ENCODE peak calls at places on chromosomes 1 and 21, in eight cellular contexts. I is NCI-H748 treated with DMSO at 0.1 percent for 48 hours; K is CD8-positive, alpha-beta T cell; X is H9; Q is hippocampal formation; U is kidney glomerular epithelial cell; D is GM06990; V is AG10803. T is an unnamed sample.

GRCh38 chr1:186374313-186375151 is 521 bp downstream of the TPR start:
- DNase-seq in I (peak), K (peak), X (no peak), Q (no peak), U (peak), D (peak), V (peak), T (peak)

GRCh38 chr1:233412812-233413211 is 85.3 kb downstream of the MAP3K21 start:
- DNase-seq in I (no peak), K (no peak), X (no peak), Q (no peak), U (no peak), D (no peak), V (no peak), T (peak)

GRCh38 chr1:85398391-85399064 is 66.4 kb downstream of the DDAH1 start:
- DNase-seq in I (no peak), K (no peak), X (no peak), Q (no peak), U (peak), D (no peak), V (peak), T (peak)

GRCh38 chr1:210264521-210265380 is 32.2 kb downstream of the SERTAD4 start:
- DNase-seq in I (no peak), K (no peak), X (no peak), Q (no peak), U (no peak), D (no peak), V (peak), T (no peak)

GRCh38 chr1:153795934-153796785 is 21.0 kb downstream of the SLC27A3 start:
- DNase-seq in I (no peak), K (no peak), X (no peak), Q (no peak), U (no peak), D (no peak), V (no peak), T (no peak)

GRCh38 chr1:28195780-28196179 is 19.3 kb upstream of the PTAFR start:
- DNase-seq in I (no peak), K (no peak), X (no peak), Q (no peak), U (no peak), D (no peak), V (no peak), T (no peak)

GRCh38 chr1:245370905-245371581 is 216.3 kb downstream of the KIF26B start:
- DNase-seq in I (no peak), K (no peak), X (no peak), Q (no peak), U (peak), D (no peak), V (no peak), T (no peak)

GRCh38 chr1:100396651-100397050 is 44.3 kb downstream of the CDC14A start:
- DNase-seq in I (no peak), K (no peak), X (no peak), Q (no peak), U (no peak), D (no peak), V (no peak), T (no peak)

GRCh38 chr21:39182484-39183271 is 573 bp downstream of the PSMG1 start:
- DNase-seq in I (no peak), K (peak), X (no peak), Q (peak), U (peak), D (no peak), V (peak), T (no peak)

GRCh38 chr21:42695324-42696025 is 42.1 kb downstream of the PDE9A start:
- DNase-seq in I (no peak), K (no peak), X (no peak), Q (no peak), U (no peak), D (no peak), V (peak), T (peak)

GRCh38 chr1:199123615-199124014 is 484.8 kb downstream of the PTPRC start:
- DNase-seq in I (no peak), K (no peak), X (no peak), Q (no peak), U (no peak), D (no peak), V (peak), T (no peak)

GRCh38 chr1:170240409-170240808 is 94.7 kb downstream of the NTMT2 start:
- DNase-seq in I (no peak), K (no peak), X (no peak), Q (no peak), U (no peak), D (no peak), V (no peak), T (no peak)

GRCh38 chr1:10768552-10768951 is 27.9 kb downstream of the CASZ1 start:
- DNase-seq in I (no peak), K (no peak), X (no peak), Q (no peak), U (no peak), D (no peak), V (no peak), T (no peak)

GRCh38 chr1:204684551-204685235 is 845 bp downstream of the LRRN2 start:
- DNase-seq in I (no peak), K (no peak), X (peak), Q (no peak), U (no peak), D (no peak), V (no peak), T (no peak)

GRCh38 chr1:53316058-53316741 is 11.7 kb downstream of the LRP8 start:
- DNase-seq in I (no peak), K (no peak), X (no peak), Q (no peak), U (no peak), D (no peak), V (no peak), T (no peak)

GRCh38 chr1:35884934-35885333 is 1.9 kb downstream of the AGO1 start:
- DNase-seq in I (no peak), K (no peak), X (no peak), Q (no peak), U (no peak), D (no peak), V (no peak), T (no peak)

GRCh38 chr1:180154003-180154324 is 705 bp upstream of the QSOX1 start:
- DNase-seq in I (no peak), K (no peak), X (no peak), Q (no peak), U (no peak), D (no peak), V (no peak), T (no peak)

GRCh38 chr1:52801011-52801410 is 41.5 kb upstream of the ZYG11A start:
- DNase-seq in I (no peak), K (no peak), X (no peak), Q (no peak), U (no peak), D (no peak), V (no peak), T (no peak)

GRCh38 chr1:58842941-58843340 is 59.1 kb upstream of the JUN start:
- DNase-seq in I (no peak), K (no peak), X (no peak), Q (no peak), U (no peak), D (no peak), V (no peak), T (no peak)

GRCh38 chr21:41500354-41500753 is 7.6 kb downstream of the TMPRSS2 start:
- DNase-seq in I (no peak), K (no peak), X (no peak), Q (no peak), U (no peak), D (no peak), V (no peak), T (no peak)

GRCh38 chr1:20080441-20081330 is 10.7 kb downstream of the PLA2G5 start:
- DNase-seq in I (no peak), K (no peak), X (no peak), Q (no peak), U (no peak), D (peak), V (no peak), T (no peak)

GRCh38 chr1:89599332-89599630 is 33.6 kb upstream of the LRRC8C start:
- DNase-seq in I (no peak), K (no peak), X (no peak), Q (no peak), U (no peak), D (no peak), V (no peak), T (no peak)

T was measured in bronchial epithelial cell.